ENCODE peak calls at places on chromosomes 6 and 20, in five cellular contexts. F, X, J, V and D are unnamed samples.
A peak's percentile ranks its signal among the peaks of the same experiment; 100 is the strongest.

GRCh38 chr20:17910828-17911294 is 57.7 kb downstream of the SNX5 start:
- DNase-seq in F (peak; percentile 81), X (no peak), J (peak; percentile 92), V (no peak), D (peak; percentile 67)

GRCh38 chr6:160895562-160895961 is 96.0 kb upstream of the MAP3K4 start:
- DNase-seq in F (no peak), X (no peak), J (no peak), V (no peak), D (no peak)

GRCh38 chr20:13102689-13103088 is 93.9 kb downstream of the SPTLC3 start:
- DNase-seq in F (no peak), X (no peak), J (no peak), V (no peak), D (no peak)

GRCh38 chr6:96939019-96939805 is 14.7 kb downstream of the KLHL32 start:
- DNase-seq in F (peak; percentile 29), X (no peak), J (peak; percentile 64), V (no peak), D (peak; percentile 5)

GRCh38 chr6:125586074-125586473 is 163.4 kb upstream of the HEY2 start:
- DNase-seq in F (peak; percentile 9), X (no peak), J (peak; percentile 26), V (no peak), D (peak; percentile 14)

GRCh38 chr20:38563802-38564431 is 17.1 kb upstream of the ADIG start:
- DNase-seq in F (no peak), X (no peak), J (no peak), V (no peak), D (no peak)

GRCh38 chr20:63597651-63598478 is 23.8 kb upstream of the HELZ2 start:
- DNase-seq in F (no peak), X (no peak), J (no peak), V (no peak), D (no peak)

GRCh38 chr6:159788757-159789376 is 535 bp downstream of the TCP1 start:
- DNase-seq in F (peak; percentile 42), X (no peak), J (peak; percentile 59), V (no peak), D (peak; percentile 50)

GRCh38 chr20:17663486-17663885 is 18.6 kb downstream of the RRBP1 start:
- DNase-seq in F (peak; percentile 42), X (no peak), J (no peak), V (no peak), D (peak; percentile 80)

GRCh38 chr20:8272758-8273157 is 140.7 kb downstream of the PLCB1 start:
- DNase-seq in F (no peak), X (no peak), J (no peak), V (no peak), D (no peak)

GRCh38 chr20:16011061-16011460 is 562.2 kb downstream of the KIF16B start:
- DNase-seq in F (no peak), X (no peak), J (no peak), V (no peak), D (no peak)

GRCh38 chr20:57435498-57436222 is 44.5 kb downstream of the RBM38 start:
- DNase-seq in F (no peak), X (no peak), J (no peak), V (no peak), D (peak; percentile 50)

GRCh38 chr6:35698858-35699257 is 10.1 kb upstream of the FKBP5 start:
- DNase-seq in F (no peak), X (no peak), J (no peak), V (no peak), D (no peak)

GRCh38 chr20:31835977-31836852 is 9.2 kb downstream of the FOXS1 start:
- DNase-seq in F (peak; percentile 92), X (no peak), J (peak; percentile 94), V (no peak), D (peak; percentile 71)

GRCh38 chr6:82461536-82461935 is 97.9 kb downstream of the TPBG start:
- DNase-seq in F (no peak), X (no peak), J (no peak), V (no peak), D (no peak)

GRCh38 chr6:159151266-159151855 is 17.8 kb upstream of the FNDC1 start:
- DNase-seq in F (peak; percentile 58), X (no peak), J (peak; percentile 55), V (no peak), D (peak; percentile 45)

GRCh38 chr6:52507557-52508260 is 69.2 kb downstream of the TRAM2 start:
- DNase-seq in F (peak; percentile 81), X (no peak), J (peak; percentile 86), V (no peak), D (no peak)

GRCh38 chr6:148440877-148441453 is 98.3 kb downstream of the SASH1 start:
- DNase-seq in F (peak; percentile 85), X (peak; percentile 33), J (peak; percentile 82), V (no peak), D (peak; percentile 48)

GRCh38 chr6:35024601-35025054 is 116.5 kb downstream of the TCP11 start:
- DNase-seq in F (peak; percentile 45), X (no peak), J (peak; percentile 71), V (peak; percentile 51), D (peak; percentile 83)

GRCh38 chr6:33621396-33622388 is 570 bp downstream of the ITPR3 start:
- DNase-seq in F (no peak), X (peak; percentile 81), J (peak; percentile 28), V (no peak), D (peak; percentile 73)

GRCh38 chr6:130482645-130483390 is 117.0 kb downstream of the TMEM200A start:
- DNase-seq in F (peak; percentile 82), X (no peak), J (peak; percentile 54), V (no peak), D (no peak)

GRCh38 chr6:31270788-31271640 is 878 bp downstream of the HLA-C start:
- DNase-seq in F (peak; percentile 47), X (peak; percentile 79), J (peak; percentile 77), V (peak; percentile 24), D (peak; percentile 73)

GRCh38 chr6:113634352-113635163 is 222.6 kb upstream of the MARCKS start:
- DNase-seq in F (peak; percentile 87), X (no peak), J (peak; percentile 87), V (no peak), D (no peak)

GRCh38 chr6:27214126-27214601 is 33.3 kb upstream of the PRSS16 start:
- DNase-seq in F (no peak), X (peak; percentile 69), J (peak; percentile 29), V (no peak), D (peak; percentile 41)

GRCh38 chr6:37535701-37536461 is 36.2 kb upstream of the CCDC167 start:
- DNase-seq in F (no peak), X (peak; percentile 77), J (no peak), V (no peak), D (peak; percentile 32)

GRCh38 chr6:82568290-82568993 is 204.8 kb downstream of the TPBG start:
- DNase-seq in F (no peak), X (no peak), J (no peak), V (no peak), D (no peak)

GRCh38 chr20:35839891-35840290 is 68.1 kb downstream of the PHF20 start:
- DNase-seq in F (no peak), X (no peak), J (no peak), V (no peak), D (no peak)

GRCh38 chr20:50802289-50802688 is 7.4 kb downstream of the BCAS4 start:
- DNase-seq in F (no peak), X (no peak), J (no peak), V (no peak), D (no peak)
- H4K8ac ChIP-seq in F (no peak overlapping the region), X (no peak overlapping the region), J (no peak overlapping the region), V (no peak overlapping the region), D (no peak overlapping the region)

GRCh38 chr6:98016565-98016964 is 733.5 kb upstream of the MMS22L start:
- DNase-seq in F (no peak), X (no peak), J (no peak), V (no peak), D (no peak)
- H2BK15ac ChIP-seq in F (no peak overlapping the region), X (peak overlapping the region; percentile 22), J (no peak overlapping the region), V (no peak overlapping the region), D (no peak overlapping the region)

DNA sequence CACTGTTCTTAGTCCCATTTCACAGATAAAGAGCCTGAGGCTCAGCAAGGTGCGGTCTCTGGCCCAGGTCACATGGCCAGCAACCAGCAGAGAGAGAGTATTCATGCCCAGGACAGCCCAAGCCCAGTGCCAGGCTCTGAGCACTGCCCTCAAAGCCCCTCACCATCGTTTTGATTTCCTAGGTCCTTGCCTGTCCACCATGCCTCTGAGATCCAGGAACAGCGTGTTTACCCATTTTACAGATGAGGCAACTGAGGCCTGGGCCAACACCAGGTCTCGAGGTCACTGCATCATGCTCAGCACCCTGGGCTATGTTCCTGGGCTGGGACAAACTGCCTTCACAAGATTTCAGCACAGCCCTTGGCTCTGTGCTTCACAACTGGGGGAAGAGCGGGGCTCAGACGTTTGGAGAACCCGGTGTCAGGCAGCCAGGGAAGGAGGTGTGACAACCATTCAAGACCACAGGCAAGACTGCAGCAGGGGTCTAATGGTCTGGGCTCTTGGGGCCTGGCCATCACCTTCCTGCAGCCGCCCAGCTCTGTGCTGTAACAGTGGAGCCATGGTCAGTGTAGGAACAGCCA is 1.3 kb upstream of the BPIFA2 start:
- DNase-seq in F (no peak), X (peak; percentile 24), J (no peak), V (no peak), D (no peak)
- H3K4me3 ChIP-seq in F (no peak overlapping the region), X (no peak overlapping the region), J (no peak overlapping the region), V (peak overlapping the region; percentile 10), D (no peak overlapping the region)

GRCh38 chr6:109009761-109010612 is 84.7 kb downstream of the SESN1 start:
- DNase-seq in F (no peak), X (no peak), J (no peak), V (no peak), D (no peak)
- H4K8ac ChIP-seq in F (peak overlapping the region; percentile 78), X (peak overlapping the region; percentile 7), J (peak overlapping the region; percentile 95), V (no peak overlapping the region), D (no peak overlapping the region)

GRCh38 chr6:6434151-6434550 is 113.7 kb upstream of the F13A1 start:
- DNase-seq in F (no peak), X (no peak), J (peak; percentile 6), V (no peak), D (no peak)

GRCh38 chr6:6436946-6437345 is 116.5 kb upstream of the F13A1 start:
- DNase-seq in F (no peak), X (no peak), J (no peak), V (no peak), D (no peak)

GRCh38 chr6:6434723-6435122 is 114.3 kb upstream of the F13A1 start:
- DNase-seq in F (no peak), X (no peak), J (no peak), V (no peak), D (no peak)

GRCh38 chr6:6438286-6438685 is 117.8 kb upstream of the F13A1 start:
- DNase-seq in F (no peak), X (no peak), J (no peak), V (no peak), D (no peak)

GRCh38 chr6:6436366-6436765 is 115.9 kb upstream of the F13A1 start:
- DNase-seq in F (no peak), X (no peak), J (no peak), V (no peak), D (no peak)
- H2BK15ac ChIP-seq in F (no peak overlapping the region), X (no peak overlapping the region), J (no peak overlapping the region), V (no peak overlapping the region), D (no peak overlapping the region)

DNA sequence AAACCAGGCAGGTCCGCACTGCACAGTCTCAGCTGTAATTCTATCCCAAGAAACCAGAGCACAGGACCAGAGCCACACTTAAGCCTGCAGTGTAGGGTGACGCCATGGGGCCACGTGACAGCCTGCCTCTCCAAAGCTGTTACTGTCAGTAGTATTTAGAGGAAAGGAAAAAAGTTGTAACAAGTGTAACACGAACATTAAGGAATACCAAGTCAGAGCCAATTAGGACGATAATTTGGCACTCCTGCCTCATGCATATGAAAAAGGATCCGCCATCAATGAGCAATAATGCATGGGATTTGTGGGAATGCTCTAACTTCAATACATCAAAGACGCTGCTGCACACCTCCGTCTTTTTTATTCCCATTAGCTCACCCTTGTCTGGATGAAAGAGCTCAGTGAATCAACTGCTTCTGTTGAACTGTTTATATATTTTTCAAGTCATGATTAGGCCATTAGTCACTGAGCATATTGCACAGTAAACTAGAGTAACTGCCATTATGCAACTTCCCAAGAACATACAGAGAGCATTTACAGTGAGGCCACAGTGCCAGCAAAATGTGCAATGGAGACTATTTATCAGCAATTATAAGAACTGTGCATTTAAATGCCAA is 79.9 kb downstream of the ATXN1 start:
- DNase-seq in F (peak; percentile 96), X (no peak), J (peak; percentile 97), V (no peak), D (no peak)
- H3K4me3 ChIP-seq in F (no peak overlapping the region), X (no peak overlapping the region), J (no peak overlapping the region), V (no peak overlapping the region), D (no peak overlapping the region)